ENCODE peak calls at places on chromosomes 3 and 15, in five cellular contexts. P, Q, I, O and U are unnamed samples.

GRCh38 chr3:184711366-184712247 is at the start of gene MAGEF1:
- DNase-seq in P (peak; percentile 88), Q (peak; percentile 88), O (peak; percentile 58), I (peak; percentile 68), U (peak; percentile 79)

GRCh38 chr3:195204360-195205166 is 66.4 kb downstream of the XXYLT1 start:
- DNase-seq in Q (no peak), I (no peak), P (no peak), O (no peak), U (peak; percentile 91)

GRCh38 chr15:101504373-101504772 is 14.9 kb upstream of the PCSK6 start:
- DNase-seq in I (no peak), O (no peak), Q (no peak), P (no peak), U (no peak)

GRCh38 chr15:81914734-81915234 is 131.0 kb downstream of the MEX3B start:
- DNase-seq in Q (peak; percentile 84), P (no peak), I (no peak), O (no peak), U (no peak)

GRCh38 chr15:70461992-70462391 is 301.4 kb downstream of the UACA start:
- DNase-seq in P (no peak), Q (no peak), I (no peak), O (no peak), U (no peak)

GRCh38 chr15:89672221-89673161 is 6.7 kb downstream of the PLIN1 start:
- DNase-seq in Q (no peak), P (peak; percentile 67), O (no peak), I (no peak), U (peak; percentile 68)

GRCh38 chr3:17800232-17800631 is 57.8 kb upstream of the TBC1D5 start:
- DNase-seq in O (peak; percentile 44), Q (no peak), P (no peak), I (peak; percentile 56), U (no peak)

GRCh38 chr15:87959080-87959479 is 297.5 kb downstream of the NTRK3 start:
- DNase-seq in O (no peak), Q (no peak), P (no peak), I (no peak), U (no peak)

GRCh38 chr3:190532626-190533155 is 18.8 kb downstream of the IL1RAP start:
- DNase-seq in I (no peak), O (no peak), Q (no peak), P (no peak), U (no peak)

GRCh38 chr15:52162876-52163275 is 28.3 kb downstream of the GNB5 start:
- DNase-seq in Q (no peak), I (no peak), O (no peak), P (no peak), U (no peak)

GRCh38 chr15:41780266-41780665 is 6.0 kb downstream of the MAPKBP1 start:
- DNase-seq in Q (no peak), P (peak; percentile 44), I (no peak), O (no peak), U (no peak)

GRCh38 chr15:35669021-35669420 is 123.1 kb upstream of the DPH6 start:
- DNase-seq in O (peak; percentile 25), P (no peak), Q (no peak), I (no peak), U (no peak)

GRCh38 chr3:9238727-9239295 is 10.6 kb downstream of the SRGAP3 start:
- DNase-seq in I (no peak), Q (no peak), P (no peak), O (no peak), U (no peak)

GRCh38 chr3:10962481-10963036 is 30.0 kb upstream of the SLC6A1 start:
- DNase-seq in P (no peak), I (no peak), O (no peak), Q (no peak), U (no peak)

GRCh38 chr3:43632269-43632733 is 10.5 kb upstream of the ANO10 start:
- DNase-seq in I (peak; percentile 85), O (peak; percentile 89), Q (no peak), P (peak; percentile 56), U (peak; percentile 82)

GRCh38 chr3:72223628-72224027 is 438.7 kb upstream of the PROK2 start:
- DNase-seq in O (no peak), P (no peak), Q (no peak), I (no peak), U (no peak)

GRCh38 chr3:190618349-190619030 is 104.6 kb downstream of the IL1RAP start:
- DNase-seq in O (peak; percentile 33), P (no peak), Q (no peak), I (no peak), U (no peak)

GRCh38 chr3:126951561-126951960 is 31.4 kb upstream of the PLXNA1 start:
- DNase-seq in Q (no peak), O (no peak), P (no peak), I (no peak), U (no peak)

GRCh38 chr3:111715911-111716523 is 120.9 kb upstream of the ZBED2 start:
- DNase-seq in I (peak; percentile 60), Q (peak; percentile 60), O (no peak), P (peak; percentile 79), U (peak; percentile 35)

GRCh38 chr15:38877471-38877870 is 312.9 kb upstream of the RASGRP1 start:
- DNase-seq in P (peak; percentile 6), Q (peak; percentile 47), O (no peak), I (no peak), U (no peak)

GRCh38 chr3:193030276-193030675 is 112.6 kb upstream of the MB21D2 start:
- DNase-seq in I (peak; percentile 24), Q (no peak), O (peak; percentile 29), P (no peak), U (peak; percentile 16)

GRCh38 chr15:31091531-31091930 is 10.0 kb downstream of the TRPM1 start:
- DNase-seq in O (no peak), I (no peak), Q (no peak), P (peak; percentile 37), U (peak; percentile 50)

GRCh38 chr3:45572755-45573154 is 21.8 kb upstream of the LIMD1 start:
- DNase-seq in P (no peak), O (no peak), Q (no peak), I (no peak), U (no peak)

GRCh38 chr15:63051701-63052066 is 9.1 kb downstream of the TPM1 start:
- DNase-seq in P (no peak), I (no peak), Q (no peak), O (no peak), U (no peak)

GRCh38 chr3:114144909-114145688 is 33.8 kb downstream of the DRD3 start:
- DNase-seq in P (peak; percentile 89), I (peak; percentile 80), Q (no peak), O (peak; percentile 81), U (peak; percentile 92)

GRCh38 chr3:128322030-128323022 is 144.4 kb downstream of the DNAJB8 start:
- DNase-seq in I (peak; percentile 69), P (peak; percentile 50), Q (peak; percentile 60), O (peak; percentile 33), U (peak; percentile 50)

GRCh38 chr3:24519368-24520100 is 24.9 kb upstream of the THRB start:
- DNase-seq in O (no peak), Q (no peak), P (no peak), I (no peak), U (no peak)

GRCh38 chr3:137105277-137105977 is 147.6 kb downstream of the IL20RB start:
- DNase-seq in P (peak; percentile 92), I (peak; percentile 55), O (peak; percentile 55), Q (no peak), U (peak; percentile 55)

GRCh38 chr3:177359601-177360357 is 162.5 kb upstream of the TBL1XR1 start:
- DNase-seq in I (peak; percentile 99), O (peak; percentile 99), Q (peak; percentile 94), P (peak; percentile 98), U (peak; percentile 99)

GRCh38 chr3:107543666-107544065 is 20.9 kb downstream of the BBX start:
- DNase-seq in O (peak; percentile 10), P (peak; percentile 13), I (peak; percentile 27), Q (no peak), U (no peak)

GRCh38 chr3:4859788-4860187 is 119.4 kb upstream of the BHLHE40 start:
- DNase-seq in I (no peak), O (no peak), P (no peak), Q (no peak), U (no peak)

GRCh38 chr3:26621176-26621575 is 1.4 kb upstream of the LRRC3B start:
- DNase-seq in O (no peak), P (no peak), Q (no peak), I (no peak), U (no peak)

GRCh38 chr3:130820976-130821375 is 72.9 kb upstream of the ATP2C1 start:
- DNase-seq in O (peak; percentile 93), P (peak; percentile 55), Q (no peak), I (peak; percentile 91), U (peak; percentile 71)

GRCh38 chr15:47218295-47218694 is 499.0 kb upstream of the SEMA6D start:
- DNase-seq in Q (no peak), I (no peak), O (peak; percentile 7), P (no peak), U (no peak)

GRCh38 chr3:172067837-172068440 is 28.6 kb downstream of the FNDC3B start:
- DNase-seq in P (no peak), O (no peak), I (no peak), Q (no peak), U (no peak)

DNA sequence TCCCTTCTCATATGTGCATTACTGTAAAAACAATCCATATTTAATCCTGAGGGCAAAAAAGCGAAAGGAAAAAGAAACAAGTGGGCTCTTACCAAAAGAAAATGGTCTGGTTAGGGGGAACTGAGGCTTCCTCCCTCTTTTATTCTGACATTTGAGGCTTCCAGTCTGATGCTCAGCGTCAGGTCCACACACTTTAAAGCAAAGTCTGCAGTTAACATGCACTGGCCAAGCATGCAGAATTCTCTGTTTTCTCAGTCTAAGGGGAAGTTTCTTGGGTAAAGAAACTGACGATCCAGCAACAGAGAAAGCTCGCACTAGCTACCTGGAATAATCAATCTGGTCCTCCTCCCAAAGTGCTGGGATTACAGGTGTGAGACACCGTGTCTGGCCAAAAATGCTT is 36.3 kb upstream of the TRIM59 start:
- DNase-seq in I (no peak), Q (no peak), O (no peak), P (no peak), U (no peak)
- H3K4me3 ChIP-seq in I (peak overlapping the region; percentile 2), Q (peak overlapping the region; percentile 19), O (no peak overlapping the region), P (peak overlapping the region; percentile 58), U (peak overlapping the region; percentile 50)

GRCh38 chr3:12280333-12280732 is 8.5 kb upstream of the PPARG start:
- DNase-seq in P (no peak), I (no peak), Q (no peak), O (no peak), U (no peak)
- H3K4me3 ChIP-seq in P (no peak overlapping the region), I (no peak overlapping the region), Q (no peak overlapping the region), O (no peak overlapping the region), U (no peak overlapping the region)

GRCh38 chr15:73924258-73924921 is 1.9 kb upstream of the LOXL1 start:
- DNase-seq in P (peak; percentile 94), Q (no peak), I (peak; percentile 81), O (peak; percentile 75), U (peak; percentile 84)
- H3K4me3 ChIP-seq in P (peak overlapping the region; percentile 0), Q (no peak overlapping the region), I (no peak overlapping the region), O (no peak overlapping the region), U (peak overlapping the region; percentile 28)

DNA sequence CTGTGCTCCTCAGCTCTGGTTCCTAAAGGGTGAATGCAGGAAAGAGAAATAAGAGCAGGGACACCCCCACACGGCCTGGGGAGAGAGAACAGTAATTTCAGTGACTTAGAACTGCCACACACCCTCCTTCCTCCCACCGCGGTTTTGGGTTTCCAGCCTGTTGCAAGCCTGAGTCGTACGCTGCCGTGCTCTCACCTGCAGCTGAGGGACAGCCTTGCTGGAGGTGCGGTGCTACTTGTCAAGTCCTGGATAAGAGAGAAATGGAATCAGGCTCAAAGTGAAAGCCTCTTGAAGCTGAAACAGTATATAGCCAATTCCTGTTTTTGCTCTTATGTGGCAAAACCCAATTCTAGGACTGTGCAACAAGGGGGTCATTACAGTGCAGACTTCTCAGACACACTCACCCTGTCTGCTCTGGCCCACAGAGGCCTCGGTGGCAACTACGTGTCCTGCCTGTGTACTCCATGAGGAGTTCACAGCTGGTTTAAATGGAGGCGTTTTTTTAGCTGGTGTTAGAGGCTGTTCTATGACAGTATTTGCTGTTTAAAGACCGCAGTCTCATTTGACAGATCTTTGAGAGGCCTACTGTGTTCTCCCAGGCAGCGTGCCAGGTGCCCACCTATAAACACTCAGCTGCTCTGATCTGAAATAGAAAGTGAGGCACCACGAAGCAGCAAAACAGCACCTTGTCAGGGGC is 42.9 kb downstream of the TBC1D2B start:
- DNase-seq in P (no peak), Q (no peak), I (peak; percentile 28), O (peak; percentile 43), U (no peak)
- H3K4me3 ChIP-seq in P (peak overlapping the region; percentile 63), Q (no peak overlapping the region), I (no peak overlapping the region), O (no peak overlapping the region), U (no peak overlapping the region)